ENCODE peak calls at places on chromosomes 12 and 14, in four cellular contexts. X is activated T-helper 1 cell treated with Interleukin-2 at 50 U/mL for 16 hours, V is astrocyte of the spinal cord, U is AG08396. M is an unnamed sample.
A peak's percentile ranks its signal among the peaks of the same experiment; 100 is the strongest.

GRCh38 chr14:104426771-104427125 is 152.8 kb upstream of the C14orf180 start:
- DNase-seq in X (no peak), V (no peak), U (no peak), M (no peak)

GRCh38 chr12:11703378-11703777 is 53.9 kb downstream of the ETV6 start:
- DNase-seq in U (no peak), X (no peak), V (no peak), M (no peak)

GRCh38 chr14:36207500-36207899 is 31.0 kb upstream of the PTCSC3 start:
- DNase-seq in U (peak; percentile 27), X (no peak), V (no peak), M (peak; percentile 39)

GRCh38 chr12:83472350-83472749 is 785.6 kb downstream of the TMTC2 start:
- DNase-seq in V (no peak), X (no peak), U (no peak), M (no peak)

GRCh38 chr14:89870335-89870734 is 84.2 kb downstream of the EFCAB11 start:
- DNase-seq in U (no peak), V (no peak), X (no peak), M (no peak)

GRCh38 chr14:88790501-88791251 is 2.1 kb downstream of the EML5 start:
- DNase-seq in X (no peak), U (no peak), V (no peak), M (no peak)

GRCh38 chr12:118271770-118272417 is 100.8 kb downstream of the TAOK3 start:
- DNase-seq in U (no peak), X (no peak), V (no peak), M (no peak)

GRCh38 chr14:52021971-52022600 is 32.7 kb downstream of the RTRAF start:
- DNase-seq in U (no peak), X (no peak), V (no peak), M (no peak)

GRCh38 chr12:28367326-28367725 is 177.1 kb downstream of the CCDC91 start:
- DNase-seq in V (no peak), X (no peak), U (no peak), M (no peak)

GRCh38 chr14:54776361-54777001 is 126.1 kb downstream of the GCH1 start:
- DNase-seq in X (no peak), U (peak; percentile 72), V (peak; percentile 75), M (peak; percentile 38)

GRCh38 chr12:50103767-50104321 is at the start of gene GPD1:
- DNase-seq in V (peak; percentile 35), X (no peak), U (peak; percentile 67), M (peak; percentile 33)

GRCh38 chr14:74634964-74635363 is 22.9 kb upstream of the LTBP2 start:
- DNase-seq in V (no peak), X (no peak), U (no peak), M (no peak)

GRCh38 chr14:100649173-100649519 is 61.9 kb upstream of the BEGAIN start:
- DNase-seq in U (no peak), X (no peak), V (peak; percentile 57), M (no peak)

M was measured in H4.